ENCODE peak calls at places on chromosomes 13 and 19, in six cellular contexts. J is IMR-90, K is mesendoderm, Z is neuronal stem cell, A is mesenchymal stem cell, F is H1. E is an unnamed sample.

GRCh38 chr19:46624958-46625661 is at the start of gene PTGIR:
- DNase-seq in J (peak), K (peak), Z (no peak), A (peak), F (no peak), E (peak)

GRCh38 chr13:51643114-51643881 is 59.0 kb downstream of the WDFY2 start:
- DNase-seq in J (peak), K (peak), Z (no peak), A (peak), F (no peak), E (peak)

GRCh38 chr13:92175330-92175729 is 776.9 kb downstream of the GPC5 start:
- DNase-seq in J (peak), K (peak), Z (peak), A (peak), F (no peak), E (no peak)

GRCh38 chr19:18117692-18118378 is 20.3 kb downstream of the MAST3 start:
- DNase-seq in J (peak), K (peak), Z (peak), A (peak), F (no peak), E (peak)

GRCh38 chr19:2048104-2048958 is 2.7 kb downstream of the MKNK2 start:
- DNase-seq in J (no peak), K (no peak), Z (no peak), A (no peak), F (no peak), E (no peak)

GRCh38 chr19:43682824-43683661 is 13.1 kb upstream of the PLAUR start:
- DNase-seq in J (no peak), K (no peak), Z (no peak), A (no peak), F (no peak), E (no peak)

GRCh38 chr13:100330662-100331061 is 241.8 kb downstream of the PCCA start:
- DNase-seq in J (peak), K (no peak), Z (no peak), A (no peak), F (no peak), E (no peak)

GRCh38 chr19:34493649-34494044 is 12.1 kb downstream of the WTIP start:
- DNase-seq in J (no peak), K (no peak), Z (no peak), A (no peak), F (no peak), E (no peak)

GRCh38 chr19:50890422-50891252 is 17.4 kb downstream of the KLK2 start:
- DNase-seq in J (peak), K (no peak), Z (no peak), A (no peak), F (no peak), E (no peak)

GRCh38 chr19:1882089-1882785 is 3.1 kb downstream of the ABHD17A start:
- DNase-seq in J (no peak), K (no peak), Z (no peak), A (no peak), F (no peak), E (no peak)

GRCh38 chr19:4633140-4633967 is 6.0 kb upstream of the TNFAIP8L1 start:
- DNase-seq in J (peak), K (peak), Z (no peak), A (peak), F (no peak), E (peak)

GRCh38 chr19:17617807-17618192 is 62.4 kb downstream of the COLGALT1 start:
- DNase-seq in J (no peak), K (no peak), Z (no peak), A (no peak), F (no peak), E (no peak)

GRCh38 chr13:51955841-51956603 is 55.2 kb downstream of the ATP7B start:
- DNase-seq in J (no peak), K (peak), Z (no peak), A (peak), F (no peak), E (no peak)

GRCh38 chr19:633786-634639 is 676 bp upstream of the POLRMT start:
- DNase-seq in J (peak), K (peak), Z (no peak), A (no peak), F (no peak), E (no peak)

GRCh38 chr19:4849019-4849418 is 17.5 kb upstream of the TICAM1 start:
- DNase-seq in J (no peak), K (no peak), Z (no peak), A (no peak), F (no peak), E (no peak)

GRCh38 chr19:1063909-1064660 is 2.9 kb upstream of the ARHGAP45 start:
- DNase-seq in J (no peak), K (peak), Z (no peak), A (no peak), F (no peak), E (peak)

GRCh38 chr13:93226623-93227279 is at the start of gene GPC6:
- DNase-seq in J (peak), K (peak), Z (peak), A (peak), F (no peak), E (no peak)

GRCh38 chr13:87671031-87671823 is at the start of gene SLITRK5:
- DNase-seq in J (peak), K (peak), Z (peak), A (peak), F (no peak), E (peak)

GRCh38 chr19:48887861-48888612 is 10.5 kb downstream of the TULP2 start:
- DNase-seq in J (no peak), K (peak), Z (no peak), A (no peak), F (no peak), E (no peak)

GRCh38 chr19:35346193-35347052 is 1.3 kb upstream of the FFAR1 start:
- DNase-seq in J (no peak), K (no peak), Z (no peak), A (no peak), F (no peak), E (no peak)

GRCh38 chr19:18782559-18783225 is 8.4 kb downstream of the COMP start:
- DNase-seq in J (no peak), K (no peak), Z (no peak), A (no peak), F (no peak), E (no peak)

GRCh38 chr13:61695147-61695546 is 279.5 kb upstream of the PCDH20 start:
- DNase-seq in J (no peak), K (no peak), Z (no peak), A (peak), F (no peak), E (no peak)

GRCh38 chr13:89361909-89362308 is 1690.7 kb downstream of the SLITRK5 start:
- DNase-seq in J (peak), K (no peak), Z (no peak), A (peak), F (no peak), E (peak)

GRCh38 chr19:18220632-18221275 is 5.5 kb downstream of the PDE4C start:
- DNase-seq in J (no peak), K (peak), Z (no peak), A (no peak), F (no peak), E (no peak)

GRCh38 chr13:109370486-109370885 is 415.9 kb downstream of the IRS2 start:
- DNase-seq in J (no peak), K (no peak), Z (no peak), A (no peak), F (no peak), E (no peak)

GRCh38 chr13:83449666-83450395 is 432.4 kb downstream of the SLITRK1 start:
- DNase-seq in J (peak), K (peak), Z (no peak), A (no peak), F (no peak), E (peak)

GRCh38 chr19:7633619-7634018 is at the start of gene PCP2:
- DNase-seq in J (no peak), K (no peak), Z (no peak), A (no peak), F (no peak), E (no peak)

GRCh38 chr13:45370922-45371406 is 30.0 kb upstream of the TPT1 start:
- DNase-seq in J (peak), K (peak), Z (peak), A (peak), F (peak), E (peak)

GRCh38 chr13:106118996-106119395 is 416.5 kb downstream of the EFNB2 start:
- DNase-seq in J (no peak), K (no peak), Z (no peak), A (no peak), F (no peak), E (no peak)

GRCh38 chr19:31301306-31301980 is 47.8 kb downstream of the TSHZ3 start:
- DNase-seq in J (no peak), K (no peak), Z (no peak), A (no peak), F (no peak), E (peak)

GRCh38 chr13:41548870-41549269 is 91.5 kb downstream of the RGCC start:
- DNase-seq in J (no peak), K (no peak), Z (no peak), A (no peak), F (no peak), E (peak)

GRCh38 chr13:29543230-29544215 is 52.0 kb downstream of the SLC7A1 start:
- DNase-seq in J (peak), K (peak), Z (no peak), A (peak), F (peak), E (peak)

GRCh38 chr13:111845621-111846351 is 221.2 kb upstream of the SOX1 start:
- DNase-seq in J (no peak), K (peak), Z (no peak), A (no peak), F (peak), E (no peak)

GRCh38 chr13:30844548-30845296 is 61.3 kb upstream of the MEDAG start:
- DNase-seq in J (no peak), K (no peak), Z (no peak), A (peak), F (no peak), E (no peak)

GRCh38 chr13:50873481-50873880 is 30.0 kb upstream of the DLEU7 start:
- DNase-seq in J (peak), K (no peak), Z (no peak), A (no peak), F (no peak), E (no peak)

GRCh38 chr19:14434543-14435319 is 1.6 kb downstream of the PKN1 start:
- DNase-seq in J (peak), K (no peak), Z (no peak), A (peak), F (no peak), E (peak)

GRCh38 chr19:51089786-51090185 is 7.1 kb upstream of the KLK14 start:
- DNase-seq in J (no peak), K (no peak), Z (no peak), A (no peak), F (no peak), E (no peak)

GRCh38 chr19:10508707-10509106 is 5.6 kb upstream of the KEAP1 start:
- DNase-seq in J (peak), K (no peak), Z (no peak), A (no peak), F (no peak), E (peak)
- H2BK120ac ChIP-seq in J (no peak), K (no peak), Z (no peak), A (no peak), F (no peak), E (no peak)

GRCh38 chr13:26992951-26993490 is 178.6 kb downstream of the USP12 start:
- DNase-seq in J (no peak), K (no peak), Z (no peak), A (no peak), F (no peak), E (no peak)
- H3K4me3 ChIP-seq in J (no peak), K (no peak), Z (no peak), A (no peak), F (no peak), E (no peak)

DNA sequence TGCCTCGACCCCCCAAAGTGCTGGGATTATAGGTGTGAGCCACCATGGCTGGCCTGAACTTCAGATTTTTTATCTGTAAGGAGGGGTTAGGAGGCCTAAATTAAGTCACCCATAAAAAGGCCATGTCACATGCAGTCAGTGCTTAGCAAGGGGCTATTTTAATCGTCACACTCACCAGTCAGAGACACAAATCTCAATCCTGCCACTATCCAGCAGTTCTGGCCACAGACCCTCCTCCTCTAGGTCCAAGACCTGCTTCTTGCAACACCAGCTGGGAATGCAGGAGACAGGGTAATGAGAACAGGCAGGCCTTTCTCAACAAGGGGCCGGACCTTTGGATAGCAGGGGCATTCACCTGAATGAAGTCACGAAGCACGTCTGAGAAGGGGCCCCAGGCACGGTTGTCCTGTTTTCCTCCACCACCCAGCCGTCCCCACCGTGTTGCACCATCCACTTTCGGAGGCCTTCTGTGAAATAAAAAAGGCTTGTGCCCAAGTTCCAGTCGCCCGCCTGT is 1.4 kb downstream of the FBXO27 start:
- DNase-seq in J (no peak), K (peak), Z (peak), A (no peak), F (no peak), E (no peak)
- H2BK120ac ChIP-seq in J (no peak), K (no peak), Z (no peak), A (no peak), F (no peak), E (no peak)

DNA sequence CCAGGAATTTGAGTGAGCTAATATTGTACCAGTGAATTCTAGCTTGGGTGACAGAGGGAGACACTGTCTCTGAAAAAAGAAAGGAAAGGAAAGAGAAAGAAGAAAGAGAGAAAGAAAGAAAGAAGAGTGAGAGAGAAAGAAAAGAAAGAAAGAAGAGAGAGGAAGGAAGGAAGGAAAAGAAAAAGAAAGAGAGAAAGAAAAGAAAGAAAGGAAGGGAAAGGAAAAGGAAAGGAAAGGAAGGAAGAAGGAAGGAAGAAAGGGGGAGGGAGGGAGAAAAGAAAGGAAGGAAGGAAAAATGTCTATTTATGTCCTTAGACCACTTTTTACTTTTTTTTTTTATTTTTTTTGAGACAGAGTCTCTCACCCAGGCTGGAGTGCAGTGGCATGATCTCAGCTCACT is 5.4 kb upstream of the ZNF491 start:
- DNase-seq in J (no peak), K (no peak), Z (no peak), A (no peak), F (no peak), E (no peak)
- H3K4me3 ChIP-seq in J (no peak), K (no peak), Z (no peak), A (no peak), F (no peak), E (no peak)

DNA sequence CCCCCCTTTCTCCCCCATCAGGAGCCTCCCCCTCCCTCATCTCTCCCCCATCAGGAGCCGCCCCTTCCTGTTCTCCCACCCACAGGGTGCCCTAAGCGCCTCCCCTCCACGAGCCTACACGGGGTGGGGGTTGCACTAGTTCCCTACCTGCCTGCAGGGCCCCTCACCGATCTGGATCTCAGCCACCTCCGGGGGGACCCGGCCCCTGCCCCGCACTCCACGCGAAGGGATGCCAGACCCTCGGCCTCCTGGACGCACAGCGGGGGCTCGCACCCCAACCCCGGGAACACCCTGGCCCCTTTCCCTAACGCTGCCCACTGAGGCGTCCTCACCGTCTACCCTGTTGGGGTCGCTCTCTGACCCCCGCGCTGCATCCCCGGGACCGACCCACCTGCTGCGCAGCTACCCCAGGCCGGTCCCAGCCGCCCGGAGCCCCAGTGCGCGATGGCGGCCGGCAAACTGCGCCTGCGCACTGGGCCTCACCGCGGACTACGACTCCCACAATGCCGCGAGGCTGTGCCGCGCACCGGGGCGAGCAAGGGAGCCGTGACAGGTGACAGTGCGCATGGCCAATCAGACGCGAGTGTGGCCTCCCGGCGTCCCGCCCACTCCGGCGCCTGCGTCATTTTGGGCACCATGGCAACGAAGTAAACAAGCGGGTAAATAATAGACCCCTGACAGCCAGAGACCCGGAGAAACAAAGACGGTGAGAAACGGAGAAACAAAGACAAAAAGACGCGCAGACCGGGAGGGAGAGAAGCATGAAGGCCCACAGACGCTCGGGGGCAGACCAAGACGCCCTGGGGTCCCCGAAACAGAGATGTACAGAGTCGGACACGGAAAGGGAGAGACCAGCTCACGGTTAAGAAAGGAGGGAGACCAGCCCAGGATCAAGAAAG is at the start of gene ZSCAN18:
- DNase-seq in J (peak), K (peak), Z (peak), A (peak), F (peak), E (peak)
- H2BK120ac ChIP-seq in J (no peak), K (peak), Z (peak), A (peak), F (no peak), E (peak)

GRCh38 chr13:27449081-27449603 is 1.2 kb downstream of the MTIF3 start:
- DNase-seq in J (no peak), K (no peak), Z (no peak), A (no peak), F (no peak), E (no peak)

GRCh38 chr13:27450921-27451461 is 627 bp upstream of the MTIF3 start:
- DNase-seq in J (peak), K (peak), Z (peak), A (peak), F (no peak), E (peak)

GRCh38 chr13:27449936-27450828 is at the start of gene MTIF3:
- DNase-seq in J (peak), K (peak), Z (peak), A (peak), F (peak), E (peak)

GRCh38 chr13:27446986-27447583 is 3.3 kb downstream of the MTIF3 start:
- DNase-seq in J (no peak), K (no peak), Z (no peak), A (no peak), F (no peak), E (no peak)

GRCh38 chr13:27448308-27448707 is 2.1 kb downstream of the MTIF3 start:
- DNase-seq in J (no peak), K (no peak), Z (no peak), A (no peak), F (no peak), E (no peak)
- H3K4me3 ChIP-seq in J (no peak), K (no peak), Z (no peak), A (peak), F (no peak), E (no peak)

DNA sequence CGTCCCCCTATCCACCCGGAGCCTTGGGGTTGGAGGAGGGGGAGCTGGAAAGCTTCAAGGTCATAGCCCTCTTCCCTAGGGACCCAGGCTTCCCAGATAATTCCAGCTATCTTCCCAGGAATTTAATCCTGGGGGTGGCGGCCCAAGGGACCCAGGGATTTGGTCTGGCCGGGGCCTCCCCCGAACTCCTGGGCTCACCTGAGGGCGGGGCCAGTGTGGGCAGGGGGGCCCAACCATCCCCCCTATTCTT is 1.3 kb downstream of the VASP start:
- DNase-seq in J (no peak), K (no peak), Z (no peak), A (peak), F (no peak), E (no peak)
- H2BK120ac ChIP-seq in J (peak), K (peak), Z (no peak), A (peak), F (no peak), E (peak)